ENCODE peak calls at places on chromosomes 7 and 10, in ten cellular contexts. J, Z, D, C, Q, W, H, X, Y and A are unnamed samples.

GRCh38 chr7:120987280-120987679 is 1.2 kb upstream of the CPED1 start:
- DNase-seq in J (no peak), Z (no peak), D (no peak), C (no peak), Q (no peak), W (no peak), H (no peak), X (no peak), Y (no peak), A (no peak)

GRCh38 chr7:106623846-106624245 is 37.1 kb downstream of the CCDC71L start:
- DNase-seq in J (no peak), Z (no peak), D (peak), C (no peak), Q (no peak), W (no peak), H (no peak), X (no peak), Y (no peak), A (no peak)

GRCh38 chr10:131082201-131082850 is 229.2 kb downstream of the TCERG1L start:
- DNase-seq in J (no peak), Z (no peak), D (no peak), C (no peak), Q (no peak), W (no peak), H (no peak), X (no peak), Y (no peak), A (no peak)

GRCh38 chr10:59513558-59513957 is 151.2 kb upstream of the FAM13C start:
- DNase-seq in J (no peak), Z (no peak), D (no peak), C (no peak), Q (no peak), W (no peak), H (no peak), X (no peak), Y (no peak), A (no peak)

GRCh38 chr7:332020-332517 is 42.1 kb downstream of the FOXL3 start:
- DNase-seq in J (no peak), Z (no peak), D (no peak), C (no peak), Q (no peak), W (no peak), H (no peak), X (peak), Y (no peak), A (no peak)

GRCh38 chr10:83935337-83935736 is 204.0 kb upstream of the GHITM start:
- DNase-seq in J (no peak), Z (no peak), D (no peak), C (no peak), Q (no peak), W (no peak), H (no peak), X (no peak), Y (no peak), A (no peak)

GRCh38 chr10:17307149-17307548 is 79.1 kb downstream of the VIM start:
- DNase-seq in J (no peak), Z (no peak), D (no peak), C (no peak), Q (no peak), W (no peak), H (no peak), X (no peak), Y (no peak), A (no peak)

GRCh38 chr10:5285186-5285585 is 79.6 kb upstream of the UCN3 start:
- DNase-seq in J (no peak), Z (no peak), D (no peak), C (no peak), Q (no peak), W (no peak), H (no peak), X (no peak), Y (no peak), A (no peak)

GRCh38 chr7:122902751-122903495 is 16.7 kb upstream of the CADPS2 start:
- DNase-seq in J (no peak), Z (no peak), D (no peak), C (no peak), Q (no peak), W (no peak), H (no peak), X (no peak), Y (no peak), A (no peak)

GRCh38 chr10:100760726-100761125 is 15.3 kb downstream of the PAX2 start:
- DNase-seq in J (no peak), Z (no peak), D (no peak), C (no peak), Q (no peak), W (no peak), H (no peak), X (no peak), Y (no peak), A (no peak)

GRCh38 chr10:32333849-32334248 is 13.1 kb downstream of the EPC1 start:
- DNase-seq in J (no peak), Z (no peak), D (no peak), C (no peak), Q (no peak), W (no peak), H (no peak), X (no peak), Y (no peak), A (no peak)

GRCh38 chr10:112223725-112224124 is 40.2 kb upstream of the GPAM start:
- DNase-seq in J (no peak), Z (no peak), D (no peak), C (no peak), Q (no peak), W (no peak), H (no peak), X (no peak), Y (no peak), A (no peak)

GRCh38 chr7:51295435-51296269 is 21.0 kb downstream of the COBL start:
- DNase-seq in J (no peak), Z (no peak), D (no peak), C (no peak), Q (no peak), W (no peak), H (peak), X (no peak), Y (no peak), A (no peak)

GRCh38 chr7:21580073-21580521 is 37.3 kb downstream of the DNAH11 start:
- DNase-seq in J (no peak), Z (no peak), D (peak), C (no peak), Q (no peak), W (no peak), H (no peak), X (no peak), Y (no peak), A (no peak)

GRCh38 chr7:1742555-1743303 is 72.7 kb downstream of the ELFN1 start:
- DNase-seq in J (peak), Z (peak), D (peak), C (peak), Q (no peak), W (no peak), H (peak), X (peak), Y (peak), A (peak)

GRCh38 chr7:48109848-48110663 is 21.0 kb downstream of the UPP1 start:
- DNase-seq in J (peak), Z (peak), D (peak), C (peak), Q (peak), W (peak), H (peak), X (peak), Y (peak), A (peak)

GRCh38 chr7:108813247-108814014 is 243.8 kb downstream of the DNAJB9 start:
- DNase-seq in J (no peak), Z (no peak), D (no peak), C (peak), Q (no peak), W (no peak), H (no peak), X (no peak), Y (no peak), A (no peak)

GRCh38 chr7:71770269-71770907 is 638.4 kb downstream of the GALNT17 start:
- DNase-seq in J (no peak), Z (no peak), D (no peak), C (no peak), Q (no peak), W (no peak), H (no peak), X (no peak), Y (no peak), A (no peak)

GRCh38 chr7:391411-391951 is 101.5 kb downstream of the FOXL3 start:
- DNase-seq in J (no peak), Z (peak), D (no peak), C (no peak), Q (no peak), W (no peak), H (no peak), X (peak), Y (no peak), A (no peak)

GRCh38 chr10:105017116-105017515 is 376.0 kb downstream of the SORCS3 start:
- DNase-seq in J (no peak), Z (no peak), D (no peak), C (no peak), Q (no peak), W (no peak), H (no peak), X (no peak), Y (peak), A (no peak)

GRCh38 chr7:92177362-92177761 is 1.6 kb downstream of the LRRD1 start:
- DNase-seq in J (no peak), Z (no peak), D (peak), C (no peak), Q (no peak), W (no peak), H (no peak), X (no peak), Y (no peak), A (no peak)

GRCh38 chr10:107576746-107577145 is 412.2 kb upstream of the SORCS1 start:
- DNase-seq in J (no peak), Z (no peak), D (peak), C (no peak), Q (no peak), W (no peak), H (no peak), X (peak), Y (no peak), A (no peak)